ENCODE peak calls at places on chromosomes 3 and 15, in eight cellular contexts. C, Z, K, E, X, L, I and A are unnamed samples.
A peak's percentile ranks its signal among the peaks of the same experiment; 100 is the strongest.

GRCh38 chr15:66748320-66748779 is 46.3 kb downstream of the SMAD6 start:
- DNase-seq in Z (no peak), X (no peak), C (no peak), E (no peak), L (no peak), K (peak; percentile 85), I (no peak), A (no peak)

GRCh38 chr15:79467865-79468586 is 35.9 kb downstream of the MINAR1 start:
- DNase-seq in C (no peak), E (no peak), X (no peak), L (no peak), Z (no peak), K (no peak), I (no peak), A (peak; percentile 28)

GRCh38 chr3:149514471-149514870 is 40.0 kb downstream of the TM4SF4 start:
- DNase-seq in K (no peak), L (no peak), E (no peak), C (no peak), I (no peak), X (no peak), Z (no peak), A (no peak)

GRCh38 chr3:127168271-127168670 is 24.7 kb upstream of the PRR23E start:
- DNase-seq in I (no peak), Z (peak; percentile 87), L (no peak), E (no peak), K (no peak), X (no peak), C (no peak), A (no peak)

GRCh38 chr3:47421741-47422649 is 41.2 kb downstream of the PTPN23 start:
- DNase-seq in I (peak; percentile 59), Z (peak; percentile 85), E (no peak), L (no peak), X (no peak), K (no peak), C (no peak), A (peak; percentile 61)

GRCh38 chr15:52730163-52730562 is 51.0 kb upstream of the ATOSA start:
- DNase-seq in Z (no peak), E (no peak), I (no peak), C (no peak), L (no peak), X (no peak), K (peak; percentile 8), A (peak; percentile 34)

GRCh38 chr3:97823503-97824004 is 1.7 kb downstream of the CRYBG3 start:
- DNase-seq in L (no peak), Z (peak; percentile 44), I (no peak), K (no peak), C (no peak), X (no peak), E (no peak), A (peak; percentile 11)

GRCh38 chr15:39501366-39501765 is 79.5 kb upstream of the THBS1 start:
- DNase-seq in E (no peak), L (no peak), X (no peak), C (no peak), Z (no peak), K (peak; percentile 59), I (no peak), A (no peak)

GRCh38 chr3:31305324-31305723 is 227.4 kb upstream of the STT3B start:
- DNase-seq in Z (no peak), C (no peak), X (no peak), L (no peak), K (no peak), E (no peak), I (no peak), A (no peak)

GRCh38 chr3:179546814-179547241 is 15.9 kb upstream of the ACTL6A start:
- DNase-seq in K (no peak), L (no peak), I (no peak), C (no peak), Z (no peak), X (no peak), E (no peak), A (no peak)

GRCh38 chr3:95356764-95357501 is 1294.1 kb downstream of the NSUN3 start:
- DNase-seq in E (no peak), I (no peak), Z (no peak), X (no peak), C (no peak), L (no peak), K (no peak), A (no peak)

GRCh38 chr3:66453525-66454463 is 47.0 kb downstream of the LRIG1 start:
- DNase-seq in C (no peak), Z (no peak), L (no peak), E (no peak), X (no peak), I (no peak), K (no peak), A (no peak)

GRCh38 chr3:123766195-123767019 is 117.7 kb downstream of the MYLK start:
- DNase-seq in L (peak; percentile 59), C (no peak), E (peak; percentile 72), Z (no peak), I (peak; percentile 64), X (no peak), K (no peak), A (peak; percentile 7)

GRCh38 chr3:120436523-120437050 is 14.2 kb downstream of the FSTL1 start:
- DNase-seq in K (no peak), X (no peak), I (no peak), C (no peak), E (no peak), L (no peak), Z (no peak), A (no peak)

GRCh38 chr15:62899090-62899493 is 143.5 kb upstream of the TPM1 start:
- DNase-seq in Z (peak; percentile 81), X (no peak), I (no peak), L (peak; percentile 79), C (no peak), K (no peak), E (peak; percentile 66), A (no peak)

GRCh38 chr3:154098396-154098795 is 22.8 kb upstream of the ARHGEF26 start:
- DNase-seq in E (no peak), Z (no peak), I (no peak), C (no peak), K (no peak), X (no peak), L (no peak), A (no peak)

GRCh38 chr3:165642761-165643432 is 194.3 kb downstream of the BCHE start:
- DNase-seq in L (peak; percentile 20), C (peak; percentile 48), E (peak; percentile 44), I (no peak), Z (no peak), K (peak; percentile 98), X (no peak), A (no peak)

GRCh38 chr3:125163739-125164601 is 48.6 kb downstream of the SLC12A8 start:
- DNase-seq in K (no peak), E (no peak), I (peak; percentile 83), X (peak; percentile 41), C (no peak), L (no peak), Z (peak; percentile 43), A (peak; percentile 51)
- H3K4me3 ChIP-seq in K (no peak overlapping the region), E (no peak overlapping the region), I (no peak overlapping the region), X (no peak overlapping the region), C (no peak overlapping the region), L (no peak overlapping the region), Z (no peak overlapping the region), A (no peak overlapping the region)

GRCh38 chr3:184185461-184186183 is 377 bp upstream of the ABCF3 start:
- DNase-seq in E (peak; percentile 99), X (peak; percentile 97), Z (peak; percentile 100), L (peak; percentile 99), I (peak; percentile 100), C (peak; percentile 97), K (peak; percentile 98), A (peak; percentile 99)

GRCh38 chr3:184184546-184185234 is 1.3 kb upstream of the ABCF3 start:
- DNase-seq in E (no peak), C (no peak), Z (no peak), X (no peak), K (no peak), I (no peak), L (no peak), A (no peak)

GRCh38 chr3:184188080-184188479 is 2.1 kb downstream of the ABCF3 start:
- DNase-seq in K (no peak), C (no peak), X (no peak), E (no peak), I (no peak), L (no peak), Z (no peak), A (no peak)

GRCh38 chr3:184186902-184187207 is 856 bp downstream of the ABCF3 start:
- DNase-seq in C (no peak), Z (no peak), K (no peak), E (no peak), I (no peak), L (no peak), X (no peak), A (peak; percentile 15)

GRCh38 chr3:184186184-184186901 is at the start of gene ABCF3:
- DNase-seq in E (no peak), Z (peak; percentile 70), I (peak; percentile 86), L (no peak), C (no peak), K (peak; percentile 54), X (no peak), A (peak; percentile 46)
- TF ChIP-seq POLR2A in E (peak; percentile 71), Z (peak; percentile 11), I (peak; percentile 61), L (no peak), C (peak; percentile 48), K (peak; percentile 57), X (peak; percentile 82), A (peak; percentile 65)

GRCh38 chr3:79957066-79957465 is 189.3 kb upstream of the ROBO1 start:
- DNase-seq in C (no peak), X (no peak), K (no peak), I (no peak), L (no peak), Z (no peak), E (no peak), A (no peak)

GRCh38 chr3:79954756-79955155 is 187.0 kb upstream of the ROBO1 start:
- DNase-seq in C (no peak), Z (no peak), K (no peak), E (no peak), I (no peak), X (no peak), L (no peak), A (no peak)

GRCh38 chr3:79953591-79954105 is 185.8 kb upstream of the ROBO1 start:
- DNase-seq in Z (no peak), I (no peak), L (no peak), C (no peak), K (no peak), X (no peak), E (no peak), A (no peak)
- H3K4me3 ChIP-seq in Z (no peak overlapping the region), I (no peak overlapping the region), L (no peak overlapping the region), C (no peak overlapping the region), K (no peak overlapping the region), X (no peak overlapping the region), E (no peak overlapping the region), A (no peak overlapping the region)

DNA sequence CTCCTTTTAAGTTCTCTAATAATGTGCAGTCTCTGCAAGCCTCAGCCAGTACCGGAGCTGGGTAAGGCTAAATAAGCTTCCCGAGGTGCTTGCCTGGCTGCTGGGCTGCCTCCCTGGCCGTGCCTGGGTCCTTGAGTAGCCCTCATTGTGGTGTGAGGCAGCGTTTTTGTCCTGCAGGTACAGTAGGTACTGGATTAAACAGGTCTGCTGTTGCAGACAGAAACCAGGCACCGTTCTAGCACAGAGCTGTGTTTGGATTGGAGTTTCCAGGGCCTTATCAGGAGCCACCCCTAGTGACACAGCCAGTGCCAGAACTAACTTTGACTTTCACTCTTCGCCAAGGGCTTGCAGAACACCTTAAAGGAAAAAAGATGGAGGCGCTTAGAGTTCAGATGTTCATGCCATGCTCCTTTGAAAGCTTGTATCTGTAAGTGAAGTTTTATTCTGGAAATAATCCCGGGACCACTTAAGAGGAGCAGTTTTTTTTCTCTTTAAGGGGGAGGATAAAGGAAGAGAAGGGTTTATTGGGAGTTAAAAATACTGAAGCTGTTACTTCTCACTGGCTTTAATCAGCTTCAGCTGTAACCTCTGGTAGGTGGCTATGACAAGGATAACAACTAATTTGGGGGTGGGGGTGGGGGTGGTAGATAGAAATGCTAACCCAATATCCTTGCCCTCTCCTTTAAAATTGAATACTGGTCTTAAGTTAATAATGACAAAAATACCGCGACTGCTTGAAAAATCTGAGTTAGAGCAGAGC is 126.8 kb downstream of the MITF start:
- DNase-seq in K (peak; percentile 23), I (peak; percentile 31), L (peak; percentile 52), Z (peak; percentile 84), C (no peak), X (peak; percentile 53), E (no peak), A (no peak)
- TF ChIP-seq POLR2A in K (no peak), I (no peak), L (peak; percentile 33), Z (no peak), C (no peak), X (no peak), E (no peak), A (no peak)